ENCODE peak calls at places on chromosome 14, in five cellular contexts. F is mammary epithelial cell, G is IMR-90, T is GM12865, L is heart left ventricle. V is an unnamed sample.

GRCh38 chr14:73764881-73765280 is 50.7 kb upstream of the PNMA1 start:
- DNase-seq in F (no peak), G (no peak), T (peak; percentile 60), L (peak; percentile 82), V (no peak)

GRCh38 chr14:105014032-105014431 is 6.9 kb downstream of the CDCA4 start:
- DNase-seq in F (no peak), G (no peak), T (no peak), L (no peak), V (no peak)

GRCh38 chr14:89190779-89191513 is 226.1 kb downstream of the FOXN3 start:
- DNase-seq in F (no peak), G (no peak), T (no peak), L (no peak), V (no peak)

GRCh38 chr14:89787525-89787924 is 167.0 kb downstream of the EFCAB11 start:
- DNase-seq in F (no peak), G (peak; percentile 71), T (no peak), L (no peak), V (no peak)

GRCh38 chr14:47678993-47679392 is 3.6 kb upstream of the MDGA2 start:
- DNase-seq in F (no peak), G (no peak), T (no peak), L (no peak), V (no peak)

GRCh38 chr14:71610797-71611196 is 321.4 kb upstream of the RGS6 start:
- DNase-seq in F (no peak), G (no peak), T (no peak), L (no peak), V (no peak)

GRCh38 chr14:70921669-70922068 is 14.4 kb downstream of the PCNX1 start:
- DNase-seq in F (peak; percentile 64), G (no peak), T (no peak), L (no peak), V (peak; percentile 67)

GRCh38 chr14:81676879-81677278 is 143.2 kb upstream of the SEL1L start:
- DNase-seq in F (no peak), G (no peak), T (no peak), L (no peak), V (no peak)

GRCh38 chr14:105395538-105395854 is 2.8 kb upstream of the TEX22 start:
- DNase-seq in F (no peak), G (no peak), T (no peak), L (no peak), V (no peak)

GRCh38 chr14:74502236-74503019 is 8.9 kb downstream of the ISCA2 start:
- DNase-seq in F (peak; percentile 44), G (peak; percentile 45), T (peak; percentile 57), L (no peak), V (peak; percentile 68)

GRCh38 chr14:29321646-29322045 is 555.1 kb downstream of the FOXG1 start:
- DNase-seq in F (no peak), G (peak; percentile 90), T (no peak), L (no peak), V (peak; percentile 85)

GRCh38 chr14:106488293-106488692 is 961.9 kb downstream of the TMEM121 start:
- DNase-seq in F (no peak), G (no peak), T (no peak), L (no peak), V (no peak)

GRCh38 chr14:51211149-51211548 is 28.9 kb upstream of the TMX1 start:
- DNase-seq in F (no peak), G (peak; percentile 28), T (no peak), L (no peak), V (peak; percentile 69)

GRCh38 chr14:44634692-44635091 is 127.6 kb upstream of the FSCB start:
- DNase-seq in F (no peak), G (no peak), T (no peak), L (no peak), V (no peak)

GRCh38 chr14:44640416-44640815 is 133.3 kb upstream of the FSCB start:
- DNase-seq in F (no peak), G (no peak), T (no peak), L (no peak), V (no peak)

GRCh38 chr14:44639986-44640385 is 132.9 kb upstream of the FSCB start:
- DNase-seq in F (no peak), G (no peak), T (no peak), L (no peak), V (no peak)
- H3K4me3 ChIP-seq in F (no peak overlapping the region), G (no peak overlapping the region), T (no peak overlapping the region), L (no peak overlapping the region), V (no peak overlapping the region)

GRCh38 chr14:103099081-103099732 is 4.7 kb downstream of the EXOC3L4 start:
- DNase-seq in F (no peak), G (no peak), T (no peak), L (peak; percentile 5), V (no peak)
- TF ChIP-seq CTCF in F (no peak), G (no peak), T (no peak), L (no peak), V (no peak)

GRCh38 chr14:54480830-54481562 is 7.8 kb downstream of the GMFB start:
- DNase-seq in F (peak; percentile 60), G (no peak), T (no peak), L (no peak), V (no peak)
- H3K4me3 ChIP-seq in F (peak overlapping the region; percentile 8), G (no peak overlapping the region), T (no peak overlapping the region), L (no peak overlapping the region), V (no peak overlapping the region)

GRCh38 chr14:34012369-34012768 is 61.5 kb upstream of the EGLN3 start:
- DNase-seq in F (no peak), G (no peak), T (no peak), L (no peak), V (no peak)

GRCh38 chr14:34012978-34013713 is 62.3 kb upstream of the EGLN3 start:
- DNase-seq in F (no peak), G (no peak), T (peak; percentile 39), L (no peak), V (no peak)

GRCh38 chr14:34014936-34015335 is 64.1 kb upstream of the EGLN3 start:
- DNase-seq in F (no peak), G (no peak), T (no peak), L (no peak), V (no peak)

GRCh38 chr14:34009956-34010355 is 59.1 kb upstream of the EGLN3 start:
- DNase-seq in F (no peak), G (no peak), T (no peak), L (no peak), V (no peak)

GRCh38 chr14:34013714-34014055 is 62.8 kb upstream of the EGLN3 start:
- DNase-seq in F (no peak), G (no peak), T (peak; percentile 27), L (no peak), V (no peak)
- TF ChIP-seq CTCF in F (no peak), G (no peak), T (no peak), L (no peak), V (no peak)

GRCh38 chr14:24197066-24197465 is 1.8 kb upstream of the TM9SF1 start:
- DNase-seq in F (no peak), G (no peak), T (no peak), L (no peak), V (no peak)
- H3K4me3 ChIP-seq in F (no peak overlapping the region), G (no peak overlapping the region), T (peak overlapping the region; percentile 77), L (no peak overlapping the region), V (no peak overlapping the region)

DNA sequence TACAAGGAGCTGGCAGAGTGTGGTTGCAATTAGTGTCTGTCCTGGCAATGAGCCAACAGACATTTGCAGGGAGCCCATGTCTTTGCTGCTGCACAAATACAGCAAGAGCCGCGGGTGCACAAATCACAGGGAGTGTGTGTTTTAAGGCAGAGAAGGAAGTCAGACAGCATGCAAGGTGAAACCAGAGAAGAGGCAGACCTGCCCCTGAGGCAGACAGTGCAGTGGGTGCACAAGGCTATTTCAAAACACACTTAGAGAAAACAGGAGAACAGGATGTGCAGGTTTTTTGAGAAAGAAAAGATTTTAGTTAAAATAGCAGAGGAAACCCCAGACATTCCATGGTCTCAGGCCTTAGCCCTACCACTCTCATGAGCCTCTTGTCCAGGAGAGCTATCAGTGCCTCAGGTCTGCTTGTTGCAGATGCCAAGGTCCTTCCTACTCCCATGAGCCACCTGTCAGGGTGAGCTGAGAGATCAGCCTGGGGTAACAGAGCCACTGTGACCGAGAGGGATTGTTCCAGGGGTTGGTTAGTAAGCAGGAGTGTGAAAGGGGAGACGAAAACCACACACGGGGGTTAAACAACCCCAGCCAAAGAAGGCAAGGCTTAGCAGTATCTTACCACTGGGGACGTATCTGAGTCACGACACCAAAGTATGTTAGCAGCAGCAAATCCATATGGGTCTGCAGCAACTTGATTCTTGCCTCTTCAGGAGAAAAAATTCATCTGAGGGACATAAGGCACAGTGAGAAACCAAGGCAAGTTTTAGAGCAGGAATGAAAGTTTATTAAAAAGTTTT is 78.1 kb downstream of the C14orf132 start:
- DNase-seq in F (no peak), G (peak; percentile 54), T (no peak), L (no peak), V (no peak)
- TF ChIP-seq CTCF in F (no peak), G (peak; percentile 5), T (no peak), L (no peak), V (no peak)

DNA sequence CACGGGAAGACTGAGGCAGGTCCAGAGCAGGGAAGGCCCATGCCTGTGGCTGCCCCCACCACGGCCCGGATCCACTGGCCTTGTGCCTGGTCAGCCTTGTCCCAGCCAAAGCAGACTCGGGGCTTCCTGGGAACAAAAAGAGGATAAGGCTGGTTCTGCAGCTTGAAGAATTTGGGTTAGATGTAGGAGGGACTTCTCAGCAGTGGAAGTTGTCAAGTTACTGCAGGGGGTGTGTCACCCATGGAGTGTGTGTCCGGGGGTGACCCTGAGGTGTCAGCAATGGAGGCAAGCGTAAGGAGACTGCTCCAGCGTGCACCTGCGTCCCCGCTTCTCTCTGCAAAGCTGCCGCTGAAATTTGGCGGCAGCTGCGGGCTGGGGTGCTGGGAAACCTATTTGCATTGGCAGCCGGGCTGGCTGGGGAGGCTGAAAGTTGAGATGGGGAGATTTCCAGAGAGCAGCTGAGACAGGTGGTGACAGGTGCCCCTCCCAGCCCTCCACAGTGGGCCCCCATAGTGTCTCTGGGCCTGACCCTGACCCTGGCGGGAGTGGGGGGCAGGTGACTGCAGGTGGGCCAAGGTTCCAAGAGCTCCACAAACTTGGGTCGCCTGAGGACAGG is 12.5 kb upstream of the TNFAIP2 start:
- DNase-seq in F (no peak), G (peak; percentile 26), T (no peak), L (no peak), V (no peak)
- H3K4me3 ChIP-seq in F (no peak overlapping the region), G (no peak overlapping the region), T (no peak overlapping the region), L (no peak overlapping the region), V (no peak overlapping the region)

GRCh38 chr14:57707219-57707618 is 158.7 kb downstream of the SLC35F4 start:
- DNase-seq in F (no peak), G (no peak), T (peak; percentile 14), L (no peak), V (no peak)

GRCh38 chr14:57712698-57713097 is 153.2 kb downstream of the SLC35F4 start:
- DNase-seq in F (no peak), G (no peak), T (no peak), L (no peak), V (no peak)

GRCh38 chr14:57714487-57714899 is 151.4 kb downstream of the SLC35F4 start:
- DNase-seq in F (no peak), G (no peak), T (no peak), L (no peak), V (no peak)

GRCh38 chr14:57709909-57710308 is 156.0 kb downstream of the SLC35F4 start:
- DNase-seq in F (no peak), G (no peak), T (no peak), L (no peak), V (no peak)

DNA sequence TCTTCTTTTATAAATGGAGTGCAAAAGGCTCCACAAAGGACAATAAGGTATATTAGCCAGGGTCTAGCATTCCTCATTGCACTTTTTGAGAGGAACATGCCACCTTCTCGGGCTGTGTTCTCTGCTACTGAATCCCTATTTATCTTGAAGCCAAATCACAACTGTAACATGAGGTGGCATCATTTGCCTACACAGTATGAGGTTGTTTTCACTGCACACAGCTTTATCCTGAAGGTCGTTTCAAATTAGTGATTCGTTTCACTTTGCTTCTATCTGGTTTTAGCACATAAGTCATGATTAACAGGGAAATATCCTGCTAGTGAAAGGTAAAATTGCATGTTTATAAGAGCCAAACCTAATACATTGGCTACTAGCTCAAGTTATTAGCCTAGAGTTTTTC is 153.8 kb downstream of the SLC35F4 start:
- DNase-seq in F (no peak), G (no peak), T (no peak), L (no peak), V (no peak)
- TF ChIP-seq CTCF in F (peak; percentile 50), G (no peak), T (no peak), L (no peak), V (no peak)

V was measured in foreskin fibroblast.